ENCODE peak calls at places on chromosome 12, in six cellular contexts. K, I, J, S, N and V are unnamed samples.

GRCh38 chr12:52890417-52890816 is 14.5 kb downstream of the KRT8 start:
- DNase-seq in K (no peak), I (no peak), J (no peak), S (no peak), N (no peak), V (no peak)

GRCh38 chr12:111151441-111151840 is 217.5 kb downstream of the PHETA1 start:
- DNase-seq in K (no peak), I (no peak), J (no peak), S (no peak), N (no peak), V (no peak)

GRCh38 chr12:79514730-79515525 is 175.8 kb downstream of the PAWR start:
- DNase-seq in K (no peak), I (no peak), J (no peak), S (peak), N (no peak), V (no peak)

GRCh38 chr12:110776410-110776809 is 33.7 kb upstream of the PPP1CC start:
- DNase-seq in K (no peak), I (peak), J (no peak), S (no peak), N (peak), V (no peak)

GRCh38 chr12:2824541-2824940 is 10.3 kb downstream of the NRIP2 start:
- DNase-seq in K (no peak), I (no peak), J (no peak), S (no peak), N (no peak), V (no peak)

GRCh38 chr12:90174198-90174510 is 465.5 kb upstream of the ATP2B1 start:
- DNase-seq in K (no peak), I (peak), J (no peak), S (peak), N (peak), V (no peak)

GRCh38 chr12:27331299-27331926 is 1.2 kb upstream of the BMAL2 start:
- DNase-seq in K (peak), I (peak), J (no peak), S (peak), N (peak), V (peak)

GRCh38 chr12:96710127-96710745 is 196.8 kb upstream of the NEDD1 start:
- DNase-seq in K (no peak), I (peak), J (no peak), S (no peak), N (no peak), V (no peak)

GRCh38 chr12:106774808-106775524 is 484 bp downstream of the RIC8B start:
- DNase-seq in K (no peak), I (no peak), J (no peak), S (no peak), N (peak), V (peak)